ENCODE peak calls at places on chromosomes 13 and 19, in five cellular contexts. One of them, this sample, is unnamed.

GRCh38 chr13:50448535-50448981 is 394.9 kb downstream of the DLEU7 start:
- DNase-seq in transverse colon: no peak
- DNase-seq in heart left ventricle: no peak
- DNase-seq in breast epithelium: no peak
- DNase-seq in IMR-90: no peak
- DNase-seq in this sample: no peak

GRCh38 chr19:43735957-43736356 is 18.8 kb downstream of the SMG9 start:
- DNase-seq in IMR-90: peak; percentile 68
- DNase-seq in heart left ventricle: no peak
- DNase-seq in breast epithelium: no peak
- DNase-seq in transverse colon: no peak
- DNase-seq in this sample: no peak

GRCh38 chr13:23945612-23946011 is 48.3 kb upstream of the C1QTNF9B start:
- DNase-seq in transverse colon: no peak
- DNase-seq in heart left ventricle: no peak
- DNase-seq in breast epithelium: no peak
- DNase-seq in IMR-90: no peak
- DNase-seq in this sample: no peak

GRCh38 chr13:114077938-114078335 is 54.5 kb downstream of the RASA3 start:
- DNase-seq in heart left ventricle: peak; percentile 24
- DNase-seq in IMR-90: peak; percentile 40
- DNase-seq in breast epithelium: no peak
- DNase-seq in transverse colon: no peak
- DNase-seq in this sample: peak; percentile 26

GRCh38 chr13:19881641-19882040 is 18.2 kb upstream of the ZMYM5 start:
- DNase-seq in IMR-90: no peak
- DNase-seq in breast epithelium: no peak
- DNase-seq in heart left ventricle: no peak
- DNase-seq in transverse colon: no peak
- DNase-seq in this sample: no peak

GRCh38 chr13:22926176-22927007 is 254.4 kb upstream of the SGCG start:
- DNase-seq in transverse colon: peak; percentile 67
- DNase-seq in heart left ventricle: peak; percentile 84
- DNase-seq in IMR-90: no peak
- DNase-seq in breast epithelium: peak; percentile 26
- DNase-seq in this sample: peak; percentile 82

GRCh38 chr19:39304701-39305571 is 8.7 kb downstream of the IFNL1 start:
- DNase-seq in breast epithelium: no peak
- DNase-seq in transverse colon: no peak
- DNase-seq in heart left ventricle: no peak
- DNase-seq in IMR-90: no peak
- DNase-seq in this sample: no peak

GRCh38 chr13:45205124-45205523 is 4.3 kb upstream of the KCTD4 start:
- DNase-seq in IMR-90: no peak
- DNase-seq in breast epithelium: no peak
- DNase-seq in heart left ventricle: no peak
- DNase-seq in transverse colon: no peak
- DNase-seq in this sample: no peak

GRCh38 chr13:111572956-111573355 is 252.5 kb downstream of the TEX29 start:
- DNase-seq in heart left ventricle: no peak
- DNase-seq in IMR-90: no peak
- DNase-seq in breast epithelium: no peak
- DNase-seq in transverse colon: peak; percentile 27
- DNase-seq in this sample: no peak

GRCh38 chr19:49515767-49516166 is 3.3 kb downstream of the FCGRT start:
- DNase-seq in heart left ventricle: peak; percentile 63
- DNase-seq in breast epithelium: no peak
- DNase-seq in transverse colon: peak; percentile 46
- DNase-seq in IMR-90: no peak
- DNase-seq in this sample: no peak

GRCh38 chr13:23898101-23898500 is 799 bp upstream of the C1QTNF9B start:
- DNase-seq in IMR-90: peak; percentile 98
- DNase-seq in heart left ventricle: no peak
- DNase-seq in breast epithelium: no peak
- DNase-seq in transverse colon: peak; percentile 19
- DNase-seq in this sample: peak; percentile 69

GRCh38 chr19:18814063-18814462 is 17.7 kb upstream of the UPF1 start:
- DNase-seq in IMR-90: no peak
- DNase-seq in heart left ventricle: no peak
- DNase-seq in transverse colon: no peak
- DNase-seq in breast epithelium: no peak
- DNase-seq in this sample: no peak

GRCh38 chr19:46186717-46187101 is 38.7 kb downstream of the IGFL2 start:
- DNase-seq in IMR-90: no peak
- DNase-seq in breast epithelium: no peak
- DNase-seq in transverse colon: no peak
- DNase-seq in heart left ventricle: no peak
- DNase-seq in this sample: no peak
- TF ChIP-seq POLR2A in IMR-90: no peak
- TF ChIP-seq POLR2A in breast epithelium: no peak
- TF ChIP-seq POLR2A in transverse colon: no peak
- TF ChIP-seq POLR2A in heart left ventricle: no peak
- TF ChIP-seq POLR2A in this sample: no peak

GRCh38 chr13:62014299-62014698 is 598.6 kb upstream of the PCDH20 start:
- DNase-seq in transverse colon: no peak
- DNase-seq in IMR-90: peak; percentile 1
- DNase-seq in heart left ventricle: no peak
- DNase-seq in breast epithelium: no peak
- DNase-seq in this sample: no peak
- TF ChIP-seq CTCF in transverse colon: no peak
- TF ChIP-seq CTCF in IMR-90: no peak
- TF ChIP-seq CTCF in heart left ventricle: no peak
- TF ChIP-seq CTCF in breast epithelium: no peak
- TF ChIP-seq CTCF in this sample: no peak

DNA sequence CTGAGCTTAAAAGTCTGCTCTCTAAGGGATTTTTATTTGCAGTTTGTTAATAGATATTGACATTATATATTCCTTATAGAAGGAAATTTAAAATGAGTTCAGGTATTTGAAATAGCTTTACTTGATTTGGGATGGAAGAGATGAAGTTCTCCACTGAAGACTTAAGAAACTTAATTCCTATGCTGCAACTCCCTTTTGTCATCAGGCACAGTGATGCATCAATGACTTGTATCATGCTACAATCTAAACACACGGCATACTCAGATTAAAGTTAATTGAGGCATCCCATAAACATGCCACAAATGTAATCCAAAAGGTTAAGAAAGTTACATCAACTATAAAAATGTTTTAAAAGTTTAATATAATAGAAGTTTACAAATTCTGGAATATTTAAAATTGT is 109.0 kb downstream of the STARD13 start:
- DNase-seq in transverse colon: no peak
- DNase-seq in breast epithelium: no peak
- DNase-seq in IMR-90: peak; percentile 74
- DNase-seq in heart left ventricle: no peak
- DNase-seq in this sample: no peak
- H3K27ac ChIP-seq in transverse colon: no peak overlapping the region
- H3K27ac ChIP-seq in breast epithelium: no peak overlapping the region
- H3K27ac ChIP-seq in IMR-90: no peak overlapping the region
- H3K27ac ChIP-seq in heart left ventricle: peak overlapping the region; percentile 39
- H3K27ac ChIP-seq in this sample: no peak overlapping the region

DNA sequence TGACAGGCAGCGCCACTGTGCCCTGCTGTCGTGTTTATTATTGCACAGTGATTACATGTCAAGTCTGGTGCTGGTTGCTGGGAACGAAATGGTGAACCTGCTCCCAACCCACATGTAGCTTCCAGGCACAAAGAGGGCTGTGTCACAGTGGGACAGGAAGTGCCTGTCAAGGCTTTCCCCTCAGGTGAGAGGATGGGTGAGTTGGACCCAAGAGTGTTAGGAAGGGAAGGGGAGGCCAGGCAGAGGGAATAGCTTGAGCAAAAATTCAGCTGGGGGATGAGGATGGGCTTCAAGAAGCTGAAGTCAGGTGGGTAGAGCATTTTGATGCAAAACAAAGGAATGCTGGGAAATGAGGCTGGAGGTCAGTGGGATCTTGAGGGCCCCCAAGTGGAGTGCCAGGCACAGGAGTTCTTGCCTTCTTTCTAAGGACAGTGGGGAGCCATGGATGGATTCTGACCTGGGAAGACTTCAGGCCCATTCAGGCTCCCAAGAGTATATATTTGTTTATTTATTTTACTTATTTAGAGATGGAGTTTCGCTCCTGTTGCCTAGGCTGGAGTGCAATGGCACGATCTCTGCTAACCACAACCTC is 8.5 kb upstream of the QTRT1 start:
- DNase-seq in transverse colon: no peak
- DNase-seq in breast epithelium: no peak
- DNase-seq in heart left ventricle: no peak
- DNase-seq in IMR-90: no peak
- DNase-seq in this sample: no peak
- TF ChIP-seq POLR2A in transverse colon: no peak
- TF ChIP-seq POLR2A in breast epithelium: no peak
- TF ChIP-seq POLR2A in heart left ventricle: no peak
- TF ChIP-seq POLR2A in IMR-90: peak; percentile 18
- TF ChIP-seq POLR2A in this sample: no peak

GRCh38 chr19:10474962-10475451 is 28.1 kb downstream of the KEAP1 start:
- DNase-seq in transverse colon: no peak
- DNase-seq in heart left ventricle: no peak
- DNase-seq in breast epithelium: no peak
- DNase-seq in IMR-90: no peak
- DNase-seq in this sample: no peak

GRCh38 chr19:10478476-10478875 is 24.7 kb downstream of the KEAP1 start:
- DNase-seq in heart left ventricle: no peak
- DNase-seq in breast epithelium: no peak
- DNase-seq in IMR-90: peak; percentile 36
- DNase-seq in transverse colon: no peak
- DNase-seq in this sample: no peak

GRCh38 chr19:10473192-10473591 is 30.0 kb downstream of the KEAP1 start:
- DNase-seq in breast epithelium: no peak
- DNase-seq in heart left ventricle: no peak
- DNase-seq in IMR-90: no peak
- DNase-seq in transverse colon: no peak
- DNase-seq in this sample: no peak

DNA sequence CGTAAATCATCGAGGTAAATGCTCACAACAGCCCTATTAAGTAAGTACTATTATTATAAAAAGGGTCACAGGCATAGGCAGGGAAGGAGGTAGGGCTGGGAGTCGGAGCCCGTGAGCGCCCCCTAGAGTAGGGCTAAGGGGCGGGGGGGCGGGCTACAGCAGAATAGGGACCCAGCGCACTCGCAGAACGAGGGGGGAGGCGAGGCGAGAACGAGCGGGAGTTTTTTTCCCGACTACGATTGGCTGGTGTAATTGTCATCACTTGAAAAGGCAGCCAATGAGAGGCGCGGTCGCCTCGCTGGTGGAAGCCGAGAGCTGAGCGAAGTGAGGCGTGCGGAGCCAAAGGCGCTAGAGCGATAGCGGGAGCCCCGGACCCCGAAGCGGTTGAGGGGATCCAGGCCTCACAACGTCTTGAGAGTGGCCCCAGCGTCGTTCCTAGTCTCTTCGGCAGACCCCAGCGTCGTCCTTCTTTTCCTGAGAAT is 24.2 kb downstream of the KEAP1 start:
- DNase-seq in breast epithelium: peak; percentile 91
- DNase-seq in IMR-90: peak; percentile 82
- DNase-seq in heart left ventricle: peak; percentile 94
- DNase-seq in transverse colon: peak; percentile 89
- DNase-seq in this sample: peak; percentile 87
- TF ChIP-seq CTCF in breast epithelium: no peak
- TF ChIP-seq CTCF in IMR-90: peak; percentile 49
- TF ChIP-seq CTCF in heart left ventricle: peak; percentile 88
- TF ChIP-seq CTCF in transverse colon: peak; percentile 75
- TF ChIP-seq CTCF in this sample: peak; percentile 74

DNA sequence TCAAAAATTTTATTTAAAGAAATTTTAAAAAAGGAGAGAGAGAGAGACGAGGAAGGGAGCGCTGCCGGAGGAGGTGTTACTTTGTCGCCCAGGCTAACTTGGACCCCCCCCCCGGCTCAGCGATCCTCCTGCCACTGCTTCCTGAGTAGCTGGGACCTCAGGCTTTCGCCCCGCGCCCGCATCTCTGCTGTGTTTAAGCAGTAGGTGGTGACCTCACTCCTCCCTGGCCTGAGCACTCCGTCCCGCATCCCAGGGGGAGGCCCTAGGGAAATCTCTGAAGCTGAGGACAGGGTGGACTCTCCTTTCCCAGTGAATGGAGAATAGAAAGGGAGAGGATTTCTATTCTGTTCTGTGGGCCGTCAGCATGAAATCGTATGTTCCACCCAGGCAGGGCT is 481 bp upstream of the ZNF845 start:
- DNase-seq in breast epithelium: peak; percentile 34
- DNase-seq in IMR-90: no peak
- DNase-seq in transverse colon: peak; percentile 44
- DNase-seq in heart left ventricle: peak; percentile 42
- DNase-seq in this sample: peak; percentile 63
- H3K27ac ChIP-seq in breast epithelium: peak overlapping the region; percentile 54
- H3K27ac ChIP-seq in IMR-90: peak overlapping the region; percentile 62
- H3K27ac ChIP-seq in transverse colon: peak overlapping the region; percentile 75
- H3K27ac ChIP-seq in heart left ventricle: peak overlapping the region; percentile 70
- H3K27ac ChIP-seq in this sample: no peak overlapping the region

DNA sequence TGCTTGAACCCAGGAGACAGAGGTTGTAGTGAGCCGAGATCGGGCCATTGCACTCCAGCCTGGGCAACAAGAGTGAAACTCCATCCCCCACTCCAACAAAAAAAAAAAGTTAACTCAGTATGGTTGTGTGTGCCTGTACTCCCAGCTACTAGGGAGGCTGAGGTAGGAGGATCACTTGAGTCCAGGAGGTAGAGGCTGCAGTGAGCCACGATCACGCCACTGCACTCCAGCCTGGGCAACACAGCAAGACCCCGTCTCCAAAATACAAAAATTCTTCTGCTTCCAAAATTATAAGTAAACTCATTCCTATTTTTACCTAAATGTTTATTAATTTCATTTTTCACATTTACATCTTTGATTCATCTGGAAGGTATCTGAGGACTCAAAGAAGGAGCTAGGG is 14.4 kb downstream of the PNMA8A start:
- DNase-seq in breast epithelium: no peak
- DNase-seq in IMR-90: no peak
- DNase-seq in transverse colon: no peak
- DNase-seq in heart left ventricle: no peak
- DNase-seq in this sample: no peak
- TF ChIP-seq POLR2A in breast epithelium: no peak
- TF ChIP-seq POLR2A in IMR-90: no peak
- TF ChIP-seq POLR2A in transverse colon: no peak
- TF ChIP-seq POLR2A in heart left ventricle: no peak
- TF ChIP-seq POLR2A in this sample: no peak

GRCh38 chr19:57435062-57435978 is at the start of gene ZNF749:
- DNase-seq in heart left ventricle: peak; percentile 99
- DNase-seq in transverse colon: peak; percentile 98
- DNase-seq in breast epithelium: peak; percentile 99
- DNase-seq in IMR-90: peak; percentile 97
- DNase-seq in this sample: peak; percentile 99
- TF ChIP-seq CTCF in heart left ventricle: no peak
- TF ChIP-seq CTCF in transverse colon: no peak
- TF ChIP-seq CTCF in breast epithelium: no peak
- TF ChIP-seq CTCF in IMR-90: no peak
- TF ChIP-seq CTCF in this sample: no peak

DNA sequence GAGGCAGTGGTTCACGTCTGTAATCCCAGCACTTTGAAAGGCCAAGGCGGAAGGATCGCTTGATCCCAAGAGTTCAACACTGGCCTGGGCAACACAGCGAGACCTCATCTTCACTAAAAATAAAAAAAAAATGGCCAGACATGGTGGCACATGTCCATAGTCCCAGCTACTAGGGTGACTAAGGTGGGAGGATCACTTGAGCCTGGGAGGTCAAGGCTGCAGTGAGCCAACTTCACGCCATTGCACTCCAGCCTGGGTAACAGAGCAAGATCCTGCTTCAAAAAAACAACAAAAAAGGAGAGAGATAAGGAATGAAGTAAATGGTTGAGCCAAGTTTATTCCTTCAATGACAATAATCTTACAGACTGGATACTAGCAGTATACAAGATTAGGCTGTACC is 21.3 kb downstream of the TBC1D4 start:
- DNase-seq in breast epithelium: no peak
- DNase-seq in IMR-90: no peak
- DNase-seq in transverse colon: no peak
- DNase-seq in heart left ventricle: no peak
- DNase-seq in this sample: no peak
- H3K27ac ChIP-seq in breast epithelium: peak overlapping the region; percentile 83
- H3K27ac ChIP-seq in IMR-90: no peak overlapping the region
- H3K27ac ChIP-seq in transverse colon: no peak overlapping the region
- H3K27ac ChIP-seq in heart left ventricle: peak overlapping the region; percentile 28
- H3K27ac ChIP-seq in this sample: no peak overlapping the region